ENCODE peak calls at places on chromosomes 16 and 17, in eight cellular contexts. S is T-helper 2 cell, C is globus pallidus, X is H7, M is DMS79, F is HS-5, T is testis, G is GM12891. L is an unnamed sample.

GRCh38 chr17:28038802-28039600 is 3.5 kb upstream of the NLK start:
- DNase-seq in S (no peak), C (no peak), X (no peak), M (no peak), F (peak), T (no peak), G (no peak), L (no peak)

GRCh38 chr16:86571197-86571915 is 4.7 kb downstream of the FOXC2 start:
- DNase-seq in S (no peak), C (no peak), X (peak), M (no peak), F (no peak), T (no peak), G (no peak), L (no peak)

GRCh38 chr17:80005360-80006338 is 30.0 kb downstream of the TBC1D16 start:
- DNase-seq in S (peak), C (peak), X (peak), M (no peak), F (no peak), T (peak), G (peak), L (peak)

GRCh38 chr16:69607674-69608073 is 41.9 kb downstream of the NFAT5 start:
- DNase-seq in S (no peak), C (no peak), X (no peak), M (no peak), F (no peak), T (no peak), G (no peak), L (no peak)

GRCh38 chr17:7403043-7403901 is 625 bp downstream of the TMEM256 start:
- DNase-seq in S (no peak), C (no peak), X (peak), M (peak), F (no peak), T (peak), G (no peak), L (peak)

GRCh38 chr16:30394603-30395154 is 541 bp upstream of the ZNF48 start:
- DNase-seq in S (no peak), C (no peak), X (peak), M (peak), F (no peak), T (no peak), G (no peak), L (peak)

GRCh38 chr16:11258553-11259287 is 2.7 kb upstream of the SOCS1 start:
- DNase-seq in S (no peak), C (peak), X (no peak), M (no peak), F (no peak), T (peak), G (peak), L (no peak)

GRCh38 chr16:64153718-64154117 is 968.1 kb downstream of the CDH11 start:
- DNase-seq in S (no peak), C (no peak), X (no peak), M (no peak), F (no peak), T (no peak), G (no peak), L (no peak)

GRCh38 chr16:1443980-1444729 is at the start of gene CCDC154:
- DNase-seq in S (no peak), C (no peak), X (peak), M (no peak), F (no peak), T (no peak), G (no peak), L (no peak)

GRCh38 chr17:71792966-71793365 is 327.9 kb upstream of the SOX9 start:
- DNase-seq in S (no peak), C (peak), X (no peak), M (no peak), F (peak), T (no peak), G (no peak), L (no peak)

GRCh38 chr16:64375386-64375980 is 746.4 kb downstream of the CDH11 start:
- DNase-seq in S (no peak), C (no peak), X (no peak), M (no peak), F (no peak), T (no peak), G (no peak), L (no peak)

GRCh38 chr16:47976609-47977180 is 179.1 kb downstream of the ABCC12 start:
- DNase-seq in S (no peak), C (no peak), X (no peak), M (no peak), F (no peak), T (no peak), G (no peak), L (no peak)

GRCh38 chr17:50918071-50918932 is 52.1 kb upstream of the TOB1 start:
- DNase-seq in S (no peak), C (peak), X (no peak), M (no peak), F (no peak), T (no peak), G (no peak), L (no peak)

GRCh38 chr17:49494937-49495841 is at the start of gene NGFR:
- DNase-seq in S (peak), C (peak), X (peak), M (no peak), F (no peak), T (peak), G (peak), L (peak)

GRCh38 chr17:77883213-77883650 is 75.3 kb upstream of the TNRC6C start:
- DNase-seq in S (no peak), C (no peak), X (no peak), M (no peak), F (no peak), T (no peak), G (no peak), L (no peak)

GRCh38 chr17:43988301-43988700 is 16.1 kb upstream of the NAGS start:
- DNase-seq in S (no peak), C (no peak), X (no peak), M (peak), F (no peak), T (no peak), G (no peak), L (no peak)

GRCh38 chr16:24820522-24820921 is 25.2 kb upstream of the SLC5A11 start:
- DNase-seq in S (no peak), C (no peak), X (no peak), M (no peak), F (no peak), T (no peak), G (no peak), L (no peak)

GRCh38 chr17:43200127-43200526 is 11.5 kb upstream of the TMEM106A start:
- DNase-seq in S (no peak), C (no peak), X (peak), M (no peak), F (no peak), T (no peak), G (no peak), L (no peak)

GRCh38 chr17:65023791-65024190 is 32.7 kb downstream of the GNA13 start:
- DNase-seq in S (no peak), C (no peak), X (no peak), M (peak), F (no peak), T (no peak), G (no peak), L (no peak)

GRCh38 chr17:6462692-6463091 is 18.4 kb downstream of the PIMREG start:
- DNase-seq in S (no peak), C (no peak), X (no peak), M (no peak), F (no peak), T (no peak), G (no peak), L (no peak)

GRCh38 chr17:17568772-17569195 is 22.7 kb downstream of the PEMT start:
- DNase-seq in S (no peak), C (no peak), X (peak), M (no peak), F (no peak), T (peak), G (peak), L (peak)

GRCh38 chr16:86574646-86575045 is 3.7 kb upstream of the FOXL1 start:
- DNase-seq in S (no peak), C (no peak), X (no peak), M (no peak), F (no peak), T (no peak), G (no peak), L (no peak)

GRCh38 chr16:69126221-69126620 is 6.2 kb downstream of the CHTF8 start:
- DNase-seq in S (no peak), C (no peak), X (no peak), M (no peak), F (no peak), T (no peak), G (no peak), L (no peak)

GRCh38 chr17:80129006-80129565 is 17.8 kb downstream of the EIF4A3 start:
- DNase-seq in S (no peak), C (no peak), X (peak), M (no peak), F (no peak), T (no peak), G (no peak), L (no peak)

GRCh38 chr16:4105848-4106247 is 10.4 kb downstream of the ADCY9 start:
- DNase-seq in S (no peak), C (no peak), X (no peak), M (no peak), F (no peak), T (no peak), G (no peak), L (no peak)

GRCh38 chr16:12646490-12647274 is 157.0 kb downstream of the CPPED1 start:
- DNase-seq in S (no peak), C (peak), X (no peak), M (no peak), F (no peak), T (no peak), G (no peak), L (no peak)

GRCh38 chr17:5580367-5580766 is 3.9 kb downstream of the NLRP1 start:
- DNase-seq in S (no peak), C (no peak), X (no peak), M (no peak), F (no peak), T (no peak), G (no peak), L (no peak)

GRCh38 chr17:75854111-75854748 is 905 bp downstream of the WBP2 start:
- DNase-seq in S (no peak), C (peak), X (no peak), M (no peak), F (no peak), T (peak), G (no peak), L (no peak)

GRCh38 chr17:1112875-1113274 is 66.9 kb downstream of the ABR start:
- DNase-seq in S (no peak), C (no peak), X (peak), M (no peak), F (no peak), T (no peak), G (no peak), L (peak)

GRCh38 chr17:8273884-8274444 is 14.5 kb upstream of the RANGRF start:
- DNase-seq in S (no peak), C (no peak), X (no peak), M (no peak), F (no peak), T (no peak), G (no peak), L (no peak)

GRCh38 chr17:72659811-72660210 is 432.7 kb downstream of the SLC39A11 start:
- DNase-seq in S (no peak), C (no peak), X (no peak), M (no peak), F (no peak), T (no peak), G (no peak), L (no peak)

L was measured in iPS-NIHi11.